ENCODE peak calls at places on chromosomes 3 and 15, in ten cellular contexts. E is posterior cingulate gyrus; K is Peyer's patch; D is activated naive CD8-positive, alpha-beta T cell treated with anti-CD3 and anti-CD28 coated beads, Interleukin-2, amount 50 U/mL, for 24 hours; M is substantia nigra; R is HEK293T; P is activated CD4-positive, alpha-beta T cell treated with anti-CD3 and anti-CD28 coated beads, Interleukin-2, amount 50 U/mL, for 48 hours; L is T47D; F is HT-29; X is NAMALWA. W is an unnamed sample.

GRCh38 chr3:14664170-14664569 is 10.8 kb upstream of the C3orf20 start:
- DNase-seq in K (no peak), P (no peak), L (no peak), X (no peak), R (no peak), M (no peak), D (no peak), F (no peak), E (no peak), W (no peak)

GRCh38 chr3:187639912-187640822 is 30.0 kb downstream of the SST start:
- DNase-seq in F (no peak), D (no peak), M (no peak), K (no peak), L (peak), R (no peak), X (no peak), P (no peak), E (no peak), W (no peak)

GRCh38 chr3:37974121-37974927 is 16.3 kb upstream of the VILL start:
- DNase-seq in R (peak), P (peak), F (peak), E (peak), X (peak), L (peak), M (peak), K (peak), D (peak), W (peak)

GRCh38 chr15:98896802-98897732 is 110.5 kb downstream of the PGPEP1L start:
- DNase-seq in D (no peak), R (peak), E (no peak), M (no peak), K (no peak), X (no peak), F (peak), L (no peak), P (no peak), W (no peak)

GRCh38 chr15:29821416-29822099 is 710 bp downstream of the TJP1 start:
- DNase-seq in P (peak), E (peak), X (no peak), M (peak), F (peak), L (peak), R (peak), D (peak), K (no peak), W (peak)

GRCh38 chr3:150345021-150345538 is 63.0 kb upstream of the TSC22D2 start:
- DNase-seq in F (peak), M (no peak), D (no peak), P (no peak), R (no peak), L (peak), E (no peak), K (no peak), X (no peak), W (peak)

GRCh38 chr3:137105277-137105977 is 147.6 kb downstream of the IL20RB start:
- DNase-seq in K (no peak), X (peak), M (peak), D (no peak), E (peak), R (peak), F (peak), P (no peak), L (peak), W (peak)

GRCh38 chr15:47741082-47741481 is 23.8 kb downstream of the SEMA6D start:
- DNase-seq in D (no peak), X (no peak), P (no peak), F (no peak), R (no peak), E (no peak), K (no peak), M (no peak), L (no peak), W (no peak)

GRCh38 chr3:172868565-172869172 is 118.1 kb downstream of the ECT2 start:
- DNase-seq in R (no peak), E (no peak), L (no peak), X (no peak), M (no peak), K (no peak), F (no peak), P (no peak), D (no peak), W (peak)

GRCh38 chr3:110743202-110743601 is 328.4 kb upstream of the NECTIN3 start:
- DNase-seq in F (peak), K (no peak), M (no peak), D (no peak), X (no peak), E (no peak), R (no peak), P (no peak), L (no peak), W (peak)

GRCh38 chr3:13197281-13197680 is 124.1 kb upstream of the IQSEC1 start:
- DNase-seq in R (no peak), X (no peak), M (no peak), D (no peak), L (no peak), F (no peak), E (no peak), P (no peak), K (no peak), W (no peak)

GRCh38 chr3:14764331-14765064 is 54.3 kb upstream of the FGD5 start:
- DNase-seq in K (no peak), M (no peak), E (no peak), F (no peak), L (no peak), R (peak), X (no peak), D (no peak), P (no peak), W (no peak)

GRCh38 chr3:159620281-159620680 is 368.4 kb upstream of the IL12A start:
- DNase-seq in D (no peak), X (no peak), M (no peak), L (no peak), F (no peak), R (no peak), E (no peak), P (no peak), K (no peak), W (no peak)

GRCh38 chr3:14780927-14781507 is 37.7 kb upstream of the FGD5 start:
- DNase-seq in M (no peak), D (peak), R (peak), F (peak), L (peak), X (peak), K (no peak), P (peak), E (no peak), W (peak)

GRCh38 chr3:156429125-156429524 is 125.8 kb downstream of the SSR3 start:
- DNase-seq in E (no peak), X (no peak), K (no peak), R (no peak), F (no peak), D (no peak), P (no peak), M (no peak), L (no peak), W (no peak)

GRCh38 chr3:166582231-166582630 is 745.0 kb upstream of the BCHE start:
- DNase-seq in M (no peak), E (no peak), X (no peak), R (no peak), F (no peak), D (no peak), P (no peak), L (no peak), K (no peak), W (no peak)

GRCh38 chr3:128408693-128409620 is 57.7 kb downstream of the DNAJB8 start:
- DNase-seq in P (no peak), X (no peak), E (no peak), D (no peak), M (no peak), L (no peak), F (peak), R (no peak), K (no peak), W (no peak)

GRCh38 chr15:41258706-41259471 is 27.8 kb downstream of the CHP1 start:
- DNase-seq in K (peak), M (peak), E (no peak), R (no peak), D (no peak), L (peak), X (peak), P (no peak), F (peak), W (peak)

GRCh38 chr3:148146947-148147346 is 550.8 kb upstream of the AGTR1 start:
- DNase-seq in K (no peak), R (no peak), L (no peak), X (no peak), D (no peak), P (no peak), M (no peak), E (no peak), F (peak), W (no peak)

GRCh38 chr15:74203914-74204431 is 1.4 kb upstream of the STRA6 start:
- DNase-seq in E (no peak), K (no peak), L (no peak), R (no peak), X (no peak), M (no peak), P (no peak), F (no peak), D (no peak), W (no peak)

GRCh38 chr15:81752149-81752942 is 293.5 kb downstream of the MEX3B start:
- DNase-seq in X (peak), E (peak), M (peak), L (peak), R (peak), P (no peak), F (peak), D (no peak), K (no peak), W (peak)

GRCh38 chr3:77563012-77563411 is 523.1 kb downstream of the ROBO2 start:
- DNase-seq in E (no peak), K (no peak), F (no peak), L (peak), P (no peak), X (no peak), M (no peak), R (no peak), D (no peak), W (no peak)